ENCODE peak calls at places on chromosome 4, in seven cellular contexts. H is fibroblast of lung, N is astrocyte of the cerebellum, E is cardiac muscle cell, P is cardiac fibroblast, C is A549, R is breast epithelium. D is an unnamed sample.

GRCh38 chr4:123299212-123299651 is 97.4 kb upstream of the SPRY1 start:
- DNase-seq in N (peak; percentile 34), R (no peak), P (peak; percentile 87), C (no peak), E (no peak), H (peak; percentile 76), D (peak; percentile 84)

GRCh38 chr4:186351672-186352194 is 85.7 kb downstream of the F11 start:
- DNase-seq in H (no peak), P (no peak), R (no peak), C (no peak), E (no peak), N (no peak), D (no peak)

GRCh38 chr4:69977582-69977981 is 12.1 kb upstream of the CSN2 start:
- DNase-seq in E (no peak), C (no peak), H (peak; percentile 11), N (no peak), R (no peak), P (peak; percentile 4), D (no peak)

GRCh38 chr4:40918330-40918729 is 168.6 kb downstream of the NSUN7 start:
- DNase-seq in N (peak; percentile 24), R (no peak), P (peak; percentile 94), H (peak; percentile 61), E (no peak), C (no peak), D (peak; percentile 53)

GRCh38 chr4:10115657-10116624 is 658 bp downstream of the WDR1 start:
- DNase-seq in N (no peak), C (peak; percentile 62), H (peak; percentile 52), R (peak; percentile 72), E (peak; percentile 69), P (peak; percentile 46), D (peak; percentile 69)

GRCh38 chr4:128582319-128582948 is 227.1 kb upstream of the JADE1 start:
- DNase-seq in E (no peak), N (no peak), R (no peak), C (no peak), P (no peak), H (no peak), D (no peak)

GRCh38 chr4:60721680-60722079 is 478.4 kb upstream of the ADGRL3 start:
- DNase-seq in H (no peak), E (no peak), N (no peak), R (no peak), P (no peak), C (no peak), D (no peak)

GRCh38 chr4:21768349-21769310 is 179.9 kb downstream of the KCNIP4 start:
- DNase-seq in E (peak; percentile 64), N (peak; percentile 34), P (peak; percentile 69), C (no peak), H (peak; percentile 50), R (no peak), D (peak; percentile 65)

GRCh38 chr4:107363137-107363536 is 327.0 kb upstream of the DKK2 start:
- DNase-seq in N (no peak), R (no peak), P (no peak), E (no peak), H (no peak), C (no peak), D (no peak)

GRCh38 chr4:5893013-5893580 is at the start of gene CRMP1:
- DNase-seq in N (no peak), P (no peak), E (peak; percentile 72), R (no peak), C (no peak), H (peak; percentile 29), D (no peak)

GRCh38 chr4:85486425-85487101 is 11.6 kb downstream of the ARHGAP24 start:
- DNase-seq in R (no peak), C (peak; percentile 26), P (peak; percentile 66), H (peak; percentile 51), E (no peak), N (no peak), D (peak; percentile 32)

GRCh38 chr4:188220006-188220405 is 80.8 kb downstream of the TRIML1 start:
- DNase-seq in C (no peak), P (no peak), E (no peak), H (no peak), N (no peak), R (no peak), D (no peak)

GRCh38 chr4:68271851-68272756 is 26.6 kb upstream of the TMPRSS11B start:
- DNase-seq in C (peak; percentile 24), N (peak; percentile 55), H (peak; percentile 64), R (no peak), P (peak; percentile 76), E (peak; percentile 35), D (peak; percentile 66)
- TF ChIP-seq CTCF in C (peak; percentile 54), N (peak; percentile 47), H (peak; percentile 54), R (peak; percentile 77), P (peak; percentile 61), E (peak; percentile 71), D (peak; percentile 64)

DNA sequence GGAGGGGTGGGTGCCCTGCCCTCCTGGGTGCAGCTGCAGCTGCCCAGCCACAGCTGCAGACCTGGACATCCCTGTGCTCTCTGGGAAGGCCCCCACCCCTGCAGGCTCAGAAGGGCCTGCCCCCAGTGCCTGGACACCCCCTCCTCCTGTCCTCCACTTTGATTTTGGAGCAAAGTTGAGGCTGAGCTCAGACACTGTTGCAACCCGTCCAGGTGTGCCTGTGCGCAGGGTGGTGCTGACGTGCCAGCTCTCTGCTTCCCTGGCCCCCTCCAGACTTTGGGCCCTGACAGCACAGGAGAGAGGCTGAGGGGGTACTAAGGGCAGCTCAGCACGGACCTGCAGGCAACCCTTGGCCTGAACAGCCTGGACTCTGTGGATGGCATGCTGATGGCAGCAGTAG is 750.3 kb downstream of the ARAP2 start:
- DNase-seq in H (no peak), C (no peak), P (no peak), E (no peak), N (no peak), R (no peak), D (no peak)
- H3K4me3 ChIP-seq in H (no peak overlapping the region), C (no peak overlapping the region), P (no peak overlapping the region), E (no peak overlapping the region), N (no peak overlapping the region), R (no peak overlapping the region), D (no peak overlapping the region)

GRCh38 chr4:57048590-57049304 is 61.4 kb downstream of the IGFBP7 start:
- DNase-seq in E (no peak), P (no peak), N (no peak), H (peak; percentile 39), R (no peak), C (no peak), D (peak; percentile 75)

GRCh38 chr4:57044279-57044678 is 65.6 kb downstream of the POLR2B start:
- DNase-seq in P (no peak), E (no peak), N (no peak), R (no peak), C (no peak), H (no peak), D (no peak)

GRCh38 chr4:57043304-57044251 is 64.9 kb downstream of the POLR2B start:
- DNase-seq in C (no peak), H (peak; percentile 90), P (peak; percentile 89), N (peak; percentile 90), E (no peak), R (no peak), D (no peak)

GRCh38 chr4:57040510-57040909 is 61.8 kb downstream of the POLR2B start:
- DNase-seq in C (no peak), N (no peak), H (no peak), E (no peak), P (no peak), R (no peak), D (no peak)

GRCh38 chr4:57044996-57045395 is 65.2 kb downstream of the IGFBP7 start:
- DNase-seq in H (peak; percentile 88), C (no peak), R (no peak), P (no peak), N (peak; percentile 49), E (no peak), D (no peak)
- TF ChIP-seq CTCF in H (no peak), C (no peak), R (no peak), P (no peak), N (no peak), E (no peak), D (no peak)

DNA sequence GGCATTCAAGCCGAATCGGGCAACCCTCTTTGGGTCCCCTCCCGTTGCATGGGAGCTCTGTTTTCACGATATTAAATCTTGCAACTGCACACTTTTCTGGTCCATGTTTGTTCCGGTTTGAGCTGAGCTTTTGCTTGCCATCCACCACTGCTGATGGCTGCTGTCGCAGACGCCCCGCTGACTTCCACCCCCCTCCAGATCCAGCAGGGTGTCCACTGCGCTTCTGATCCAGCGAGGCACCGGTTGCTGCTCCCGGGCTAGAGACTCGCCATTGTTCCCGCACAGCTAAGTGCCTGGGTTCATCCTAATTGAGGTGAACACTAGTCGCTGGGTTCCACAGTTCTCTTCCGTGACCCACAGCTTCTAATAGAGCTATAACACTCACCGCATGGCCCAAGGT is 13.3 kb downstream of the ACOX3 start:
- DNase-seq in N (no peak), R (no peak), C (no peak), H (no peak), E (no peak), P (no peak), D (no peak)
- H3K4me3 ChIP-seq in N (peak overlapping the region; percentile 75), R (peak overlapping the region; percentile 78), C (peak overlapping the region; percentile 83), H (peak overlapping the region; percentile 81), E (no peak overlapping the region), P (peak overlapping the region; percentile 75), D (peak overlapping the region; percentile 69)

DNA sequence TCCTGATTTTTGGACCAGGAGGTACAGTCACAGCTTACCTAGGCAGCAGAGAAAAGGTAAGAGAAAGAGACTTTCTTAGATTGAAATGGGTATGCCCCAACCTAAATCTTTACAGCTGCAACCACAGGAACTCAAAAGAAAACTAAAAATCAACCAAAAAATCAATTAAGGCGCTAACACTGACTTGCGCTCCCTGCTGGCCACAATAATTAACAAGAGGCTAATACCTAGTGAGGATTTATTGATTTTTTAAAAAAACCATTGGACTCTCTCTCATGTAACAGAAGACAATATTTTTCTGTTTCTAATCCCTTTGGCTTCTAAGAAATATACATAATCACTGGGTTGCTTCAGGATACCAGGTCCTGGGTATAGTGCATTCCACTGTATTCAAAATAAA is 153.9 kb upstream of the TENM3 start:
- DNase-seq in P (no peak), H (no peak), N (no peak), R (no peak), E (no peak), C (no peak), D (no peak)
- TF ChIP-seq CTCF in P (no peak), H (no peak), N (no peak), R (no peak), E (no peak), C (peak; percentile 26), D (peak; percentile 13)